ENCODE peak calls at places on chromosomes 4 and X, in four cellular contexts. P is HepG2, Y is H1, J is GM12878. E is an unnamed sample.
A peak's percentile ranks its signal among the peaks of the same experiment; 100 is the strongest.

GRCh38 chrX:50183891-50184290 is 16.9 kb downstream of the AKAP4 start:
- DNase-seq in Y (no peak), P (no peak), J (no peak), E (no peak)

GRCh38 chr4:8269535-8270417 is at the start of gene HTRA3:
- DNase-seq in P (no peak), J (no peak), Y (no peak), E (peak; percentile 33)

GRCh38 chrX:72146527-72146926 is 14.8 kb upstream of the RTL5 start:
- DNase-seq in J (no peak), P (no peak), Y (no peak), E (no peak)

GRCh38 chrX:116204947-116205346 is 34.4 kb downstream of the AGTR2 start:
- DNase-seq in Y (no peak), J (no peak), P (peak; percentile 1), E (no peak)

GRCh38 chrX:16917120-16917519 is 29.3 kb upstream of the REPS2 start:
- DNase-seq in Y (no peak), J (no peak), P (no peak), E (no peak)

GRCh38 chr4:142778430-142778829 is 67.7 kb downstream of the INPP4B start:
- DNase-seq in P (no peak), J (no peak), Y (no peak), E (no peak)

GRCh38 chr4:137226900-137227299 is 305.4 kb downstream of the PCDH18 start:
- DNase-seq in J (no peak), Y (no peak), P (no peak), E (no peak)

GRCh38 chr4:158090323-158090722 is 82.5 kb downstream of the GASK1B start:
- DNase-seq in P (no peak), J (no peak), Y (no peak), E (no peak)

GRCh38 chr4:151376540-151376939 is 32.4 kb upstream of the FHIP1A start:
- DNase-seq in J (no peak), Y (no peak), P (no peak), E (no peak)

GRCh38 chr4:26220704-26221103 is 100.1 kb upstream of the RBPJ start:
- DNase-seq in Y (no peak), P (no peak), J (no peak), E (no peak)

GRCh38 chr4:138910914-138911336 is 104.7 kb upstream of the NOCT start:
- DNase-seq in J (no peak), P (peak; percentile 55), Y (peak; percentile 5), E (peak; percentile 80)

GRCh38 chr4:38601244-38601915 is 62.6 kb upstream of the KLF3 start:
- DNase-seq in Y (no peak), P (peak; percentile 49), J (no peak), E (no peak)

GRCh38 chr4:2058264-2059033 is 678 bp upstream of the NAT8L start:
- DNase-seq in Y (no peak), J (no peak), P (no peak), E (no peak)

GRCh38 chr4:155696226-155696625 is 29.6 kb downstream of the GUCY1A1 start:
- DNase-seq in J (no peak), Y (no peak), P (no peak), E (no peak)

GRCh38 chrX:19373034-19373891 is 29.5 kb downstream of the PDHA1 start:
- DNase-seq in Y (no peak), J (no peak), P (no peak), E (no peak)

GRCh38 chr4:7938513-7939376 is 916 bp downstream of the AFAP1 start:
- DNase-seq in Y (no peak), J (no peak), P (no peak), E (no peak)

GRCh38 chrX:2707334-2707760 is 16.3 kb downstream of the CD99 start:
- DNase-seq in Y (peak; percentile 39), P (peak; percentile 84), J (peak; percentile 95), E (peak; percentile 61)

GRCh38 chr4:149595500-149595899 is 220.1 kb downstream of the IQCM start:
- DNase-seq in P (no peak), Y (no peak), J (no peak), E (no peak)

GRCh38 chr4:38182334-38182998 is 222.3 kb downstream of the PTTG2 start:
- DNase-seq in Y (no peak), P (no peak), J (no peak), E (no peak)

GRCh38 chrX:129959493-129959832 is 23.0 kb upstream of the BCORL1 start:
- DNase-seq in J (no peak), P (no peak), Y (no peak), E (no peak)

GRCh38 chrX:53357799-53358530 is 64.5 kb downstream of the SMC1A start:
- DNase-seq in J (no peak), Y (no peak), P (no peak), E (peak; percentile 44)
- TF ChIP-seq SUZ12 in J (no peak), Y (no peak), P (no peak), E (no peak)

DNA sequence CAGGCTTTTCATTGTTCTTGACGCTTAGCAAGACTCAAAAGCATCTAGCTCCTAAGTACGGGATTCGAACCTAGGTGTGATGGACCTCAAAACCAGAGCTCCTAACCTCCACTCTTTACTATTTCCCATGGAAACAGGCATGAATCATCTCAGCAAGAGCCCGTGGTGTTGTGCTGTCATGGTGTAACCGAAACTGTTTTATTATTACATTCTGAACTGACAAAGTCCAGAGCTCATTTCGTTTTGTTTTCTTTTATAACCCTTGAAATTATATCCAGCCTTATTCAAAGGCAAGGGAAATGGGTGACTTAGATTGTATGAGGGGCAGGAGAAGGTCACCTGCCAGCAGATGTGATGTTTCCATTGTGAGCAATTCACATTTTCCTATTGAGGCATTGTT is 301.1 kb downstream of the FRMPD4 start:
- DNase-seq in Y (no peak), J (no peak), P (no peak), E (no peak)
- TF ChIP-seq YY1 in Y (no peak), J (no peak), P (no peak), E (no peak)

DNA sequence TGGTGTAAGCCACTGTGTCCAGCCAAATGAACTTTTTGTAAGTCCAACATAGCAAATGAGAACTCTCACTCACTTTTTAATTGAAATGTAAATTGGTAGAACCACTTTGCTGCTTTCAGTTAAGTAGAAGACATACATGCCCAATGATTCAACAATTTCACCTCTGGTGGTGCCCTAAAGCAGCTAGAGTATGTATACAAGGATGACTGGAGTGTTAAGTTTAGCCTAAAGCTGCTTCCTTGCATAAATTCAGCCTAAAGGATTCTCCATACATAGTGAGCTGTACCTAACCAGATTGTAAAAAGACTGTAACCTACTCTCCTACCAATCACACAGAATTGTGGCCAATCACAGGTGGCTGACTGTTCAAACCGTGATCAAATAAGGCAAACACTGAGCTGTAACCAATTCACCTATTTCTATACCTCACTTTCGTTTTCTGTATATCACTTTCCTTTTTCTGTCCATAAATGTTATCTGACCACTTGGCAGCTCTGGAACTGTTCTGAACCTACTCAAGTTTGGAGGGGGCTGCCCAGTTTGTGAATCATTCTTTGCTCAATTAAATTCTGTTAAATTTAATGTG is 39.9 kb downstream of the PDS5A start:
- DNase-seq in Y (no peak), J (peak; percentile 48), P (no peak), E (no peak)
- H3K9ac ChIP-seq in Y (no peak overlapping the region), J (no peak overlapping the region), P (no peak overlapping the region), E (no peak overlapping the region)

GRCh38 chr4:107818301-107818910 is 6.3 kb upstream of the SGMS2 start:
- DNase-seq in P (no peak), J (no peak), Y (no peak), E (no peak)
- TF ChIP-seq SUZ12 in P (no peak), J (no peak), Y (no peak), E (no peak)

E was measured in NT2/D1.